ENCODE peak calls at places on chromosomes 3 and 15, in ten cellular contexts. Q is IMR-90, W is heart right ventricle, B is neuronal stem cell, U is psoas muscle, P is thoracic aorta, V is ovary, Y is cardiac muscle cell, L is SK-N-SH, M is Peyer's patch. F is an unnamed sample. For H3K4me1, the result is how much of the 10 kb centered on the place peaks cover.

GRCh38 chr15:90530250-90531051 is 728 bp downstream of the CRTC3 start:
- DNase-seq in Q (peak), W (peak), B (peak), U (peak), P (no peak), V (peak), Y (peak), L (peak), M (peak), F (peak)

GRCh38 chr3:140424726-140425125 is 253.1 kb upstream of the TRIM42 start:
- DNase-seq in Q (no peak), W (no peak), B (no peak), U (no peak), P (no peak), V (no peak), Y (no peak), L (no peak), M (no peak), F (no peak)

GRCh38 chr3:5186089-5186853 is 1.2 kb upstream of the EDEM1 start:
- DNase-seq in Q (no peak), W (no peak), B (no peak), U (no peak), P (no peak), V (no peak), Y (no peak), L (no peak), M (no peak), F (no peak)

GRCh38 chr15:80942746-80943565 is 46.7 kb downstream of the MESD start:
- DNase-seq in Q (peak), W (peak), B (no peak), U (peak), P (no peak), V (no peak), Y (no peak), L (no peak), M (no peak), F (no peak)

GRCh38 chr3:169268942-169269460 is 394.5 kb downstream of the MECOM start:
- DNase-seq in Q (no peak), W (no peak), B (no peak), U (no peak), P (no peak), V (no peak), Y (no peak), L (no peak), M (no peak), F (no peak)

GRCh38 chr3:188077160-188077812 is 76.7 kb upstream of the LPP start:
- DNase-seq in Q (no peak), W (no peak), B (no peak), U (peak), P (no peak), V (peak), Y (no peak), L (no peak), M (no peak), F (peak)

GRCh38 chr3:53808496-53808895 is 37.7 kb downstream of the CHDH start:
- DNase-seq in Q (no peak), W (no peak), B (no peak), U (no peak), P (no peak), V (no peak), Y (no peak), L (no peak), M (no peak), F (no peak)

GRCh38 chr15:29917600-29918597 is 95.6 kb upstream of the TJP1 start:
- DNase-seq in Q (peak), W (no peak), B (no peak), U (no peak), P (no peak), V (no peak), Y (no peak), L (no peak), M (no peak), F (no peak)

GRCh38 chr3:15476378-15476777 is 45.1 kb downstream of the COLQ start:
- DNase-seq in Q (peak), W (no peak), B (no peak), U (no peak), P (no peak), V (no peak), Y (no peak), L (no peak), M (no peak), F (no peak)

GRCh38 chr3:50003216-50003615 is 63.3 kb downstream of the RBM6 start:
- DNase-seq in Q (peak), W (no peak), B (no peak), U (no peak), P (no peak), V (no peak), Y (no peak), L (no peak), M (no peak), F (no peak)

GRCh38 chr3:129890125-129890524 is 3.4 kb downstream of the TMCC1 start:
- DNase-seq in Q (no peak), W (no peak), B (no peak), U (no peak), P (no peak), V (no peak), Y (no peak), L (no peak), M (no peak), F (no peak)

GRCh38 chr3:2652416-2652815 is 457.8 kb downstream of the IL5RA start:
- DNase-seq in Q (no peak), W (no peak), B (peak), U (no peak), P (no peak), V (no peak), Y (no peak), L (no peak), M (no peak), F (no peak)

GRCh38 chr3:130997291-130997690 is 29.3 kb downstream of the ASTE1 start:
- DNase-seq in Q (no peak), W (no peak), B (no peak), U (no peak), P (no peak), V (no peak), Y (no peak), L (no peak), M (no peak), F (no peak)

GRCh38 chr15:89333959-89334509 is 590 bp downstream of the POLG start:
- DNase-seq in Q (no peak), W (no peak), B (no peak), U (peak), P (no peak), V (no peak), Y (no peak), L (no peak), M (no peak), F (no peak)

GRCh38 chr15:88906130-88906529 is 7.0 kb downstream of the MFGE8 start:
- DNase-seq in Q (no peak), W (no peak), B (no peak), U (no peak), P (no peak), V (no peak), Y (no peak), L (no peak), M (no peak), F (no peak)

DNA sequence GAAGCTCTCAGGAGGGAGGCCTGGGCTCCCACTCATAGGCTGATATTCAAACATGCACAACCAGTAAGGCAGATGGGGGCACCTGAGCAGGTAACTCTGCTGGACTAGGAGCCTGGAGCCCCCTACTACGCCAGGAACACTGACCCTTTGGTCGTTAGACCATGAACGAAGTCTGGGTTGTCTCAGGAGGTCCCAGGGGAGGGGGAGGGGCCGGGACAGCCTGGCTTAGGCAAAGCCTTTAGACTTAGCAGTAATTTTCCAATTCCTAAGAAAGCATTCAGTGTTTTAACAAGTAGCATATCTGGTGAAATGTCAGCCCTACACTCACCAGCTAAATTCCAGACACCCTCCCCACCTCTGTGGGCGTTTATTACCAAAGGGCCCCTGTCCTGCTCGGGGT is 67.4 kb upstream of the ST8SIA2 start:
- DNase-seq in Q (no peak), W (no peak), B (no peak), U (no peak), P (no peak), V (no peak), Y (peak), L (no peak), M (no peak), F (no peak)
- H3K27ac ChIP-seq in Q (no peak), W (no peak), B (no peak), U (no peak), P (no peak), V (no peak), Y (no peak), L (no peak), M (no peak), F (no peak)

GRCh38 chr3:138046955-138047354 is 37.0 kb downstream of the CLDN18 start:
- DNase-seq in Q (no peak), W (no peak), B (no peak), U (no peak), P (no peak), V (no peak), Y (no peak), L (no peak), M (no peak), F (no peak)

GRCh38 chr3:138042043-138042442 is 32.1 kb downstream of the CLDN18 start:
- DNase-seq in Q (peak), W (no peak), B (no peak), U (no peak), P (no peak), V (no peak), Y (no peak), L (no peak), M (no peak), F (no peak)

GRCh38 chr3:138046084-138046483 is 36.1 kb downstream of the CLDN18 start:
- DNase-seq in Q (no peak), W (peak), B (no peak), U (no peak), P (no peak), V (no peak), Y (no peak), L (no peak), M (no peak), F (no peak)

GRCh38 chr3:138047596-138048195 is 37.7 kb downstream of the CLDN18 start:
- DNase-seq in Q (no peak), W (no peak), B (peak), U (no peak), P (no peak), V (no peak), Y (no peak), L (no peak), M (no peak), F (no peak)

GRCh38 chr3:138043266-138044029 is 33.5 kb downstream of the CLDN18 start:
- DNase-seq in Q (peak), W (no peak), B (no peak), U (no peak), P (no peak), V (no peak), Y (peak), L (no peak), M (no peak), F (no peak)
- H3K4me3 ChIP-seq in Q (no peak), W (no peak), B (no peak), U (no peak), P (no peak), V (no peak), Y (no peak), L (no peak), M (no peak), F (no peak)

GRCh38 chr15:31271224-31271635 is 55.4 kb upstream of the KLF13 start:
- DNase-seq in Q (no peak), W (peak), B (no peak), U (peak), P (no peak), V (peak), Y (no peak), L (no peak), M (no peak), F (peak)
- H3K4me1 ChIP-seq in Q (under half), W (under half), B (under half), U (under half), P (under half), V (under half), Y (under half), L (under half), M (under half), F (under half)

GRCh38 chr15:69631978-69632377 is 179.4 kb downstream of the RPLP1 start:
- DNase-seq in Q (no peak), W (no peak), B (no peak), U (no peak), P (no peak), V (no peak), Y (no peak), L (peak), M (no peak), F (peak)

GRCh38 chr15:69637818-69638217 is 185.2 kb downstream of the RPLP1 start:
- DNase-seq in Q (no peak), W (no peak), B (no peak), U (no peak), P (no peak), V (no peak), Y (no peak), L (no peak), M (no peak), F (no peak)

GRCh38 chr15:69636516-69636915 is 183.9 kb downstream of the RPLP1 start:
- DNase-seq in Q (no peak), W (no peak), B (no peak), U (no peak), P (no peak), V (no peak), Y (no peak), L (no peak), M (no peak), F (no peak)

GRCh38 chr15:69631005-69631404 is 178.4 kb downstream of the RPLP1 start:
- DNase-seq in Q (no peak), W (no peak), B (no peak), U (no peak), P (no peak), V (no peak), Y (no peak), L (no peak), M (no peak), F (peak)

GRCh38 chr15:69634860-69635259 is 182.2 kb downstream of the RPLP1 start:
- DNase-seq in Q (no peak), W (no peak), B (no peak), U (no peak), P (no peak), V (no peak), Y (no peak), L (no peak), M (no peak), F (no peak)
- H3K27ac ChIP-seq in Q (no peak), W (no peak), B (no peak), U (no peak), P (no peak), V (no peak), Y (no peak), L (no peak), M (no peak), F (no peak)

DNA sequence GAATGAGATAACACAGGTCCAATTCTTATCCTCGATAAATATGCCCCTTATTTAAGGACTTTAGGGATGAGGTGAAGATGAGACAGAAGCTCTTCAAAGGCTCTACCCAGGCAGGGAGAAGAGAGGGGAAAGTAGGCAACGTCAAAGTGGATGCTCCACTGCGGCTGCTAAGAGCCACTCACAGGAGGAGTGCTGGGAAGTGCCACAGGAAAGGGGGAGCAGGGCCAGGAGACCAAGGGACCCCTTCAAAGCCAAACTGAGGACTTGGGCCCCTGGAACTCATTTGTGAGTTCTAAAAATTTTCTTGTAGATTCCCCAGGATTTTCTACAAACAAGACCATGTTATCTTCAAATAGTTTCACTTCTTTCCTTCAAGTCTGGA is 47.3 kb upstream of the ATG7 start:
- DNase-seq in Q (no peak), W (no peak), B (no peak), U (no peak), P (no peak), V (no peak), Y (no peak), L (no peak), M (no peak), F (no peak)
- H3K4me3 ChIP-seq in Q (no peak), W (no peak), B (no peak), U (no peak), P (peak), V (no peak), Y (no peak), L (no peak), M (peak), F (peak)

GRCh38 chr15:67758610-67759300 is 66.6 kb upstream of the SKOR1 start:
- DNase-seq in Q (no peak), W (no peak), B (no peak), U (no peak), P (no peak), V (no peak), Y (no peak), L (no peak), M (no peak), F (no peak)

GRCh38 chr15:67761343-67761742 is 64.0 kb upstream of the SKOR1 start:
- DNase-seq in Q (no peak), W (no peak), B (no peak), U (no peak), P (no peak), V (no peak), Y (no peak), L (no peak), M (no peak), F (no peak)

GRCh38 chr15:67766963-67767362 is 58.3 kb upstream of the SKOR1 start:
- DNase-seq in Q (no peak), W (no peak), B (no peak), U (no peak), P (no peak), V (no peak), Y (no peak), L (no peak), M (no peak), F (no peak)

GRCh38 chr15:67765706-67766105 is 59.6 kb upstream of the SKOR1 start:
- DNase-seq in Q (no peak), W (no peak), B (no peak), U (no peak), P (no peak), V (no peak), Y (no peak), L (no peak), M (no peak), F (no peak)

DNA sequence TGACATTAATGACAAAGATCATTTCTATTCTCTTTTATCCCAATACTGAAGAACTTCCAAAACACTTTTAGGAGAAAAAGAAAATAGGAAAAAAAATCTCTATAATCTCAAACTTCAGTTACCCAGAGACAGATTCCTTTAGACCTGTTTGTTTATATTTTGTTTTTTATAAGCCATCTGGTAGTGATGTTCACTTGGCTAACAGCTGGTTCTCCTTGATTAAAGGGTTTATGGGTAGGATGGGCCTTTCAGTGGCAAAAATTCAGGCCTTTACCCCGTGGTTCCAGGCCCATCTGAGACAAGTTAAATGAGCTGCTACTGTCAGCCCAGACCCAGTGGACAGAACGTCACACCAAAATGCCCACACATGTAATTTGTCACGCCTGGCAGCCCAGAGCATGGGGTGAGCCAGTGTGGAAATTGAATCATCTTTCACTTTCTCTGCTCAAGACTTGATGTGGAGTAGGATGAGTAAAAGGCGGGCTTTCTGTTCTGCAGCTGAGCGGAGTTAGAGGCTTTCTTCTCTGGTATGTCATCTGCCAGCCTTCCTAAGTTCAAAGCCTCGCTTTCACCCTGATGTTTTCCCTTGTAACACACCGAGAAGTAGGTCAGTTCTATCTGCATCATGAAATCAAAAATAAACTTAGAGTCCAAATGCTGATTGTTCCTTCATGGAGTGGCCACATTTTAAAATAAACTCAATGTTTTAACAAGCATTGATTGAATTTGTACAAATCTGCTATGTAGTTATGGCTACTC is 62.5 kb upstream of the SKOR1 start:
- DNase-seq in Q (peak), W (no peak), B (no peak), U (no peak), P (no peak), V (no peak), Y (no peak), L (no peak), M (peak), F (no peak)
- H3K4me1 ChIP-seq in Q (under half), W (under half), B (under half), U (under half), P (under half), V (under half), Y (under half), L (under half), M (under half), F (under half)

GRCh38 chr3:39279745-39280517 is at the start of gene CX3CR1:
- DNase-seq in Q (no peak), W (no peak), B (no peak), U (peak), P (no peak), V (no peak), Y (peak), L (no peak), M (no peak), F (no peak)

GRCh38 chr3:39276746-39277145 is 3.1 kb downstream of the CX3CR1 start:
- DNase-seq in Q (no peak), W (no peak), B (no peak), U (no peak), P (no peak), V (no peak), Y (no peak), L (no peak), M (no peak), F (no peak)

GRCh38 chr3:39275963-39276593 is 3.8 kb downstream of the CX3CR1 start:
- DNase-seq in Q (no peak), W (no peak), B (no peak), U (no peak), P (no peak), V (no peak), Y (no peak), L (no peak), M (no peak), F (no peak)

GRCh38 chr3:39278616-39278935 is 1.3 kb downstream of the CX3CR1 start:
- DNase-seq in Q (no peak), W (no peak), B (no peak), U (no peak), P (no peak), V (no peak), Y (no peak), L (no peak), M (no peak), F (no peak)

GRCh38 chr3:39277893-39278615 is 1.8 kb downstream of the CX3CR1 start:
- DNase-seq in Q (no peak), W (no peak), B (no peak), U (no peak), P (no peak), V (no peak), Y (no peak), L (no peak), M (no peak), F (no peak)
- H3K27ac ChIP-seq in Q (no peak), W (no peak), B (no peak), U (no peak), P (no peak), V (no peak), Y (no peak), L (no peak), M (no peak), F (no peak)

GRCh38 chr3:194141415-194142155 is 5.6 kb downstream of the HES1 start:
- DNase-seq in Q (peak), W (peak), B (peak), U (peak), P (peak), V (peak), Y (peak), L (peak), M (peak), F (peak)

GRCh38 chr3:194139085-194139976 is 3.4 kb downstream of the HES1 start:
- DNase-seq in Q (peak), W (peak), B (peak), U (peak), P (no peak), V (peak), Y (peak), L (peak), M (peak), F (no peak)

GRCh38 chr3:194140520-194141414 is 4.8 kb downstream of the HES1 start:
- DNase-seq in Q (no peak), W (peak), B (peak), U (peak), P (no peak), V (peak), Y (peak), L (peak), M (peak), F (peak)

GRCh38 chr3:194138732-194139084 is 2.8 kb downstream of the HES1 start:
- DNase-seq in Q (peak), W (no peak), B (no peak), U (no peak), P (no peak), V (no peak), Y (no peak), L (no peak), M (no peak), F (no peak)

GRCh38 chr3:194139977-194140351 is 4.0 kb downstream of the HES1 start:
- DNase-seq in Q (peak), W (no peak), B (no peak), U (no peak), P (no peak), V (no peak), Y (no peak), L (no peak), M (no peak), F (no peak)
- H3K4me3 ChIP-seq in Q (no peak), W (peak), B (no peak), U (peak), P (peak), V (no peak), Y (no peak), L (peak), M (no peak), F (no peak)

GRCh38 chr15:23983500-23984259 is 296.6 kb upstream of the NDN start:
- DNase-seq in Q (no peak), W (no peak), B (no peak), U (no peak), P (no peak), V (no peak), Y (no peak), L (no peak), M (no peak), F (no peak)
- H3K4me1 ChIP-seq in Q (under half), W (under half), B (under half), U (under half), P (under half), V (under half), Y (under half), L (under half), M (under half), F (under half)

GRCh38 chr15:93488157-93488803 is 399.3 kb upstream of the RGMA start:
- DNase-seq in Q (no peak), W (peak), B (no peak), U (no peak), P (no peak), V (no peak), Y (peak), L (peak), M (no peak), F (no peak)
- H3K27ac ChIP-seq in Q (no peak), W (no peak), B (no peak), U (no peak), P (no peak), V (no peak), Y (no peak), L (no peak), M (no peak), F (no peak)

F was measured in lung.